ENCODE peak calls at places on chromosomes 11 and 22, in seven cellular contexts. J, A, Z, W, Y, O and S are unnamed samples.

GRCh38 chr22:47291565-47292495 is 529.4 kb downstream of the TBC1D22A start:
- DNase-seq in J (no peak), A (no peak), Z (no peak), W (no peak), Y (peak; percentile 12), O (no peak), S (no peak)

GRCh38 chr11:46363455-46363920 is 16.2 kb downstream of the DGKZ start:
- DNase-seq in J (no peak), A (no peak), Z (no peak), W (peak; percentile 52), Y (peak; percentile 49), O (no peak), S (no peak)

GRCh38 chr22:50530857-50531545 is 1.2 kb upstream of the TYMP start:
- DNase-seq in J (peak; percentile 93), A (peak; percentile 91), Z (peak; percentile 82), W (peak; percentile 76), Y (peak; percentile 94), O (peak; percentile 47), S (peak; percentile 84)

GRCh38 chr22:50189184-50189848 is 3.6 kb downstream of the TRABD start:
- DNase-seq in J (peak; percentile 59), A (peak; percentile 68), Z (no peak), W (no peak), Y (no peak), O (no peak), S (no peak)

GRCh38 chr11:26847977-26848376 is 126.1 kb upstream of the SLC5A12 start:
- DNase-seq in J (no peak), A (no peak), Z (no peak), W (no peak), Y (no peak), O (no peak), S (no peak)

GRCh38 chr22:44669725-44670027 is 32.3 kb upstream of the PRR5 start:
- DNase-seq in J (no peak), A (no peak), Z (peak; percentile 70), W (no peak), Y (no peak), O (no peak), S (no peak)

GRCh38 chr22:41057076-41057475 is 35.3 kb upstream of the EP300 start:
- DNase-seq in J (no peak), A (no peak), Z (no peak), W (no peak), Y (no peak), O (no peak), S (no peak)

GRCh38 chr11:120710354-120711187 is 199.0 kb downstream of the GRIK4 start:
- DNase-seq in J (peak; percentile 58), A (no peak), Z (peak; percentile 55), W (peak; percentile 41), Y (peak; percentile 69), O (peak; percentile 89), S (no peak)

GRCh38 chr22:24432059-24432853 is 4.9 kb downstream of the ADORA2A start:
- DNase-seq in J (peak; percentile 71), A (peak; percentile 78), Z (no peak), W (no peak), Y (no peak), O (no peak), S (peak; percentile 62)

GRCh38 chr11:74642912-74643311 is 50.5 kb downstream of the POLD3 start:
- DNase-seq in J (no peak), A (no peak), Z (no peak), W (no peak), Y (no peak), O (no peak), S (no peak)

GRCh38 chr11:20057055-20057943 is 103.0 kb downstream of the DBX1 start:
- DNase-seq in J (no peak), A (no peak), Z (no peak), W (no peak), Y (no peak), O (no peak), S (no peak)

GRCh38 chr11:68841718-68842426 is at the start of gene CPT1A:
- DNase-seq in J (peak; percentile 90), A (peak; percentile 86), Z (peak; percentile 78), W (no peak), Y (peak; percentile 89), O (no peak), S (peak; percentile 78)

GRCh38 chr11:76662656-76663460 is 7.7 kb downstream of the LRRC32 start:
- DNase-seq in J (peak; percentile 5), A (no peak), Z (no peak), W (no peak), Y (no peak), O (no peak), S (no peak)

GRCh38 chr11:76296731-76297130 is 84.2 kb downstream of the THAP12 start:
- DNase-seq in J (no peak), A (no peak), Z (no peak), W (no peak), Y (no peak), O (no peak), S (no peak)

GRCh38 chr11:67504023-67504949 is 877 bp downstream of the PITPNM1 start:
- DNase-seq in J (peak; percentile 37), A (no peak), Z (peak; percentile 71), W (no peak), Y (no peak), O (no peak), S (no peak)

GRCh38 chr11:68670208-68670992 is 13.9 kb upstream of the GAL start:
- DNase-seq in J (no peak), A (no peak), Z (no peak), W (no peak), Y (no peak), O (no peak), S (no peak)

GRCh38 chr22:33013051-33013450 is 45.1 kb downstream of the SYN3 start:
- DNase-seq in J (no peak), A (no peak), Z (no peak), W (no peak), Y (no peak), O (peak; percentile 17), S (no peak)

GRCh38 chr11:16098827-16099226 is 257.5 kb downstream of the SOX6 start:
- DNase-seq in J (no peak), A (no peak), Z (no peak), W (no peak), Y (no peak), O (no peak), S (no peak)

GRCh38 chr11:115497303-115497702 is 6.9 kb downstream of the CADM1 start:
- DNase-seq in J (no peak), A (no peak), Z (no peak), W (no peak), Y (no peak), O (peak; percentile 67), S (no peak)

GRCh38 chr11:115493905-115494304 is 10.3 kb downstream of the CADM1 start:
- DNase-seq in J (no peak), A (no peak), Z (no peak), W (no peak), Y (no peak), O (peak; percentile 73), S (no peak)

GRCh38 chr11:115498354-115498753 is 5.9 kb downstream of the CADM1 start:
- DNase-seq in J (no peak), A (no peak), Z (no peak), W (no peak), Y (no peak), O (no peak), S (no peak)

GRCh38 chr11:115499241-115499799 is 4.9 kb downstream of the CADM1 start:
- DNase-seq in J (no peak), A (no peak), Z (no peak), W (no peak), Y (no peak), O (no peak), S (no peak)

DNA sequence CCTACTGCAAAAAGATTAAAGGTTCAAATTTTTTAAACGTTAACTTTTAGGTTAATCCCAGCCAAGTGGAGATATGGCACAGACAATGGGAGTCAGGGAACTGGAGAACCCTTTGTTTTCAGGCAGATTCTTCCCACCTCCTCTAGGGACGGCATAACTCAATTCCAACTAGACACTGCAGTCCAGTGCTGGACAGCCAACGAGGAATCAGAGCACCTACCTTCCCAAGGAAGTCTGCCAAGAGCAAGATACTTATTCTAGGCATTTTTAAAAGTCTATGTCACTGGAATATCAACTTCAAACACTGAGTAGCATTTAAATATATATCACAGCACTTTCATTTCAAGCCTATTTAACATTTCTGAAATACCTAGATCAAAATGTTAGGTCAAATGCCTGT is 7.3 kb downstream of the CADM1 start:
- DNase-seq in J (no peak), A (no peak), Z (no peak), W (no peak), Y (no peak), O (peak; percentile 49), S (no peak)
- TF ChIP-seq CTCF in J (no peak), A (no peak), Z (no peak), W (no peak), Y (no peak), O (no peak), S (no peak)

DNA sequence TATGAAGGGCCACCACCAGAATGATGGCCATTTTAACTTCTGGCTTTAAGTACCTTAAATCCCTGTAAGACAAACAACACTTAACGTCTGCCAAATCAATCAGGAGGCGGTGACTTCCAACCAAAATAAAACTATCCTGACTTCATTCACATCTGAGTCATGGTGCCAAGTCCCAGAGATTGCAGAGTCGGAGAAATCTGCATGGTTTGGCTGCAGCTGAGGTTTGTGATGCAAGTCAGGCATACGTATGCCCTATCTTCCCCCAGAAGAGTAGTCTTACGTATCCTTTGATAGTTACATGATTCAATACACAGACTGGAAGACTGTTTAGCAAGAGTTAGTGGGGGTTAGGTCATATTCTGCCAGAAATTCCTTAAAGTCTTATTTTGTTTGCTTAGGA is 1.7 kb upstream of the GAB2 start:
- DNase-seq in J (peak; percentile 48), A (peak; percentile 42), Z (no peak), W (no peak), Y (peak; percentile 71), O (no peak), S (no peak)
- TF ChIP-seq POLR2AphosphoS5 in J (peak; percentile 52), A (peak; percentile 80), Z (no peak), W (no peak), Y (peak; percentile 43), O (no peak), S (no peak)

DNA sequence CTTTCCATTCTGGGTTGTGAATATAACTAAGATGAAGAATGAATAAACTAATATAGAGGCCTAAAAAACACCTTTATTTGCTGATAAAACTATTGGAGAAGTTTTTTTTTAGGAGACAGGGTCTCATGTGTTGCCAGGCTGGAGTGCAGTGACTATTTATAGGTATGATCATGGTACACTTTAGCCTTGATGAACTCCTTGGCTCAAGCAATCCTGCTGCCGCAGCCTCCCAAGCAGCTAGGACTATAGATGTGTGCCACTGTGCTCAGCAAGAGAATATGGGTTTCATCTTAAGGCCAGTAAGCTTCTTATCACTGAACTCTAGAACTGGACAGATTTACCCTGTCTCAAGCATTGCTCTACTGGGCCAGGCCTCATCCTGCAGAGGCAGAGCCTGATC is 26.6 kb downstream of the CCDC90B start:
- DNase-seq in J (no peak), A (no peak), Z (no peak), W (no peak), Y (no peak), O (no peak), S (no peak)
- TF ChIP-seq POLR2A in J (no peak), A (no peak), Z (no peak), W (no peak), Y (no peak), O (no peak), S (no peak)

DNA sequence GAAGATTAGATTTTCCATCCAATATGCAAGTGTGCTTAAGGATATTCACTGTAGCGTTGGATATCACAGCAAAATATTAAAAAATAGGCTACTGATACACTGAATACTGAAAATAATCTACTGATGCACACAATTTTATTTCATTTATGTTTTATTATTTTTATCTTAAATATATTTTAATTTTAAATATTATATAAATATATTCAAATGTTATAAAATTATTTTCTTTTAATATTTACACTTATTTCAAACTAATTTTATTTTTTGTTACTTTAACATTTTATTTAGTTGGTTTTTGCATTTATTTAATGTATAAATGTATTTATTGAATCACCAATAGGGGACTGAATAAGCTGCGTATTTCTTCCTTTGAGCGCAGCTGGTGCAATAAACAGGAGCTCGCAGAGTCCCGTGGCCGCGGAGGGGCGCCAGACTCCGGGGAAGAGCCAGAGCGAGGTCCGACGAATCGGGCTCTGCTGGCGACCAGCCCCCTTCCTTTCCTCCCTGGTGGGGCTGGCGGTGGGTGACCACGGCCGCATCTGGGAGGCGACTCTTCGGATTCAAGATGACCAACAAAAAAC is 12.2 kb downstream of the MMP3 start:
- DNase-seq in J (peak; percentile 51), A (no peak), Z (peak; percentile 71), W (no peak), Y (peak; percentile 30), O (peak; percentile 4), S (peak; percentile 30)
- TF ChIP-seq CTCF in J (peak; percentile 59), A (no peak), Z (peak; percentile 52), W (no peak), Y (no peak), O (peak; percentile 80), S (peak; percentile 40)